ENCODE peak calls at places on chromosomes 13 and 19, in seven cellular contexts. D is psoas muscle; Z is dorsolateral prefrontal cortex; J is fibroblast of lung; S is GM23248; M is CD4-positive, alpha-beta memory T cell; G is right atrium auricular region. U is an unnamed sample.

GRCh38 chr13:100213576-100213975 is 124.7 kb downstream of the PCCA start:
- DNase-seq in D (no peak), Z (no peak), J (peak), S (no peak), M (no peak), G (no peak), U (no peak)

GRCh38 chr19:51311388-51312257 is at the start of gene IGLON5:
- DNase-seq in D (no peak), Z (no peak), J (no peak), S (no peak), M (no peak), G (no peak), U (no peak)

GRCh38 chr19:32265991-32266390 is 79.4 kb upstream of the ZNF507 start:
- DNase-seq in D (no peak), Z (no peak), J (no peak), S (no peak), M (no peak), G (no peak), U (no peak)

GRCh38 chr19:14127929-14128509 is 8.4 kb downstream of the ASF1B start:
- DNase-seq in D (peak), Z (no peak), J (no peak), S (no peak), M (no peak), G (no peak), U (no peak)

GRCh38 chr19:47058621-47059020 is 10.2 kb upstream of the TMEM160 start:
- DNase-seq in D (no peak), Z (no peak), J (no peak), S (no peak), M (no peak), G (no peak), U (no peak)

GRCh38 chr13:32804673-32805260 is 211.5 kb upstream of the KL start:
- DNase-seq in D (no peak), Z (no peak), J (peak), S (peak), M (no peak), G (no peak), U (no peak)

GRCh38 chr19:55452381-55453325 is 8.8 kb downstream of the ISOC2 start:
- DNase-seq in D (peak), Z (peak), J (peak), S (peak), M (peak), G (peak), U (peak)

GRCh38 chr13:19978830-19979437 is 20.4 kb downstream of the ZMYM2 start:
- DNase-seq in D (no peak), Z (no peak), J (no peak), S (no peak), M (no peak), G (no peak), U (no peak)

GRCh38 chr13:78785764-78786163 is 126.8 kb upstream of the OBI1 start:
- DNase-seq in D (no peak), Z (no peak), J (no peak), S (no peak), M (no peak), G (no peak), U (no peak)

GRCh38 chr13:50268500-50268899 is 253.3 kb downstream of the KCNRG start:
- DNase-seq in D (no peak), Z (no peak), J (no peak), S (peak), M (no peak), G (no peak), U (no peak)

GRCh38 chr19:55258476-55258827 is 365 bp downstream of the PPP6R1 start:
- DNase-seq in D (no peak), Z (no peak), J (no peak), S (peak), M (no peak), G (no peak), U (peak)

GRCh38 chr19:55486043-55486970 is 1.3 kb downstream of the NAT14 start:
- DNase-seq in D (no peak), Z (no peak), J (no peak), S (peak), M (no peak), G (no peak), U (no peak)

GRCh38 chr13:112693831-112694497 is 4.1 kb downstream of the ATP11A start:
- DNase-seq in D (no peak), Z (no peak), J (peak), S (peak), M (no peak), G (no peak), U (peak)

GRCh38 chr13:112692104-112692503 is 2.3 kb downstream of the ATP11A start:
- DNase-seq in D (no peak), Z (no peak), J (no peak), S (no peak), M (no peak), G (no peak), U (no peak)

GRCh38 chr13:112690242-112690943 is 555 bp downstream of the ATP11A start:
- DNase-seq in D (peak), Z (no peak), J (peak), S (peak), M (peak), G (no peak), U (peak)

GRCh38 chr13:112689498-112690241 is at the start of gene ATP11A:
- DNase-seq in D (peak), Z (peak), J (peak), S (peak), M (peak), G (peak), U (peak)

GRCh38 chr13:112692586-112692985 is 2.7 kb downstream of the ATP11A start:
- DNase-seq in D (no peak), Z (no peak), J (no peak), S (no peak), M (no peak), G (no peak), U (no peak)
- H3K4me3 ChIP-seq in D (no peak), Z (no peak), J (no peak), S (no peak), M (no peak), G (no peak), U (no peak)

DNA sequence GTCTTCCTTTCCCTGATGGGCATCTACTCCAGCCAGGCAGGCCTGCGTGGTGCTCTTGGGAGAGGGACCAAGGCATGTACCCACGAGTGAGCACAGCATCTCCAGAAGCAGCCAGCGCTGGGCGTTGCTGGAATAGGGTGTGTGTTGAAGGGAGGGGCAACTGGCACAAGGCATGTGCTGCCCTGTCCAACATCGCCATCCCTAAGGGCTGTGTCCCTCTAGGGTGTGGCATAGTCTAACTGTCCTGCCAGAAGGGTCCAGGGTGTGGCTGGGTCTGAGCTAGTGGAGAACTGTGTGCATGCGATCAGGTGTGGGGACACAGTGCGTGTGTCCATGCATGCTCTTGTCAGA is 2.8 kb downstream of the NOTCH3 start:
- DNase-seq in D (no peak), Z (no peak), J (no peak), S (peak), M (no peak), G (no peak), U (no peak)
- H3K27ac ChIP-seq in D (peak), Z (no peak), J (no peak), S (no peak), M (no peak), G (peak), U (no peak)

GRCh38 chr19:10521461-10522216 is 4.4 kb upstream of the S1PR5 start:
- DNase-seq in D (no peak), Z (no peak), J (no peak), S (no peak), M (no peak), G (no peak), U (no peak)
- H3K4me3 ChIP-seq in D (no peak), Z (no peak), J (no peak), S (no peak), M (no peak), G (no peak), U (no peak)

GRCh38 chr19:17753976-17754375 is 2.7 kb downstream of the FCHO1 start:
- DNase-seq in D (no peak), Z (peak), J (no peak), S (no peak), M (no peak), G (no peak), U (no peak)

GRCh38 chr19:17754634-17755532 is 3.6 kb downstream of the FCHO1 start:
- DNase-seq in D (no peak), Z (no peak), J (no peak), S (no peak), M (no peak), G (no peak), U (no peak)

GRCh38 chr19:17755533-17755885 is 4.2 kb downstream of the FCHO1 start:
- DNase-seq in D (no peak), Z (no peak), J (no peak), S (no peak), M (no peak), G (no peak), U (no peak)

GRCh38 chr19:17757125-17757524 is 5.8 kb downstream of the FCHO1 start:
- DNase-seq in D (no peak), Z (peak), J (peak), S (peak), M (no peak), G (no peak), U (peak)

GRCh38 chr19:17755977-17756670 is 4.8 kb downstream of the FCHO1 start:
- DNase-seq in D (no peak), Z (peak), J (peak), S (no peak), M (peak), G (no peak), U (peak)
- H3K27ac ChIP-seq in D (no peak), Z (peak), J (no peak), S (no peak), M (peak), G (no peak), U (no peak)

GRCh38 chr19:17027428-17027816 is 812 bp upstream of the CPAMD8 start:
- DNase-seq in D (no peak), Z (no peak), J (no peak), S (no peak), M (no peak), G (no peak), U (no peak)

GRCh38 chr19:17026041-17026658 is 460 bp downstream of the CPAMD8 start:
- DNase-seq in D (no peak), Z (no peak), J (no peak), S (no peak), M (no peak), G (no peak), U (peak)

GRCh38 chr19:17026706-17027427 is at the start of gene CPAMD8:
- DNase-seq in D (no peak), Z (no peak), J (no peak), S (no peak), M (no peak), G (no peak), U (no peak)

GRCh38 chr19:17023805-17024204 is 2.8 kb downstream of the CPAMD8 start:
- DNase-seq in D (no peak), Z (no peak), J (no peak), S (no peak), M (no peak), G (no peak), U (no peak)

DNA sequence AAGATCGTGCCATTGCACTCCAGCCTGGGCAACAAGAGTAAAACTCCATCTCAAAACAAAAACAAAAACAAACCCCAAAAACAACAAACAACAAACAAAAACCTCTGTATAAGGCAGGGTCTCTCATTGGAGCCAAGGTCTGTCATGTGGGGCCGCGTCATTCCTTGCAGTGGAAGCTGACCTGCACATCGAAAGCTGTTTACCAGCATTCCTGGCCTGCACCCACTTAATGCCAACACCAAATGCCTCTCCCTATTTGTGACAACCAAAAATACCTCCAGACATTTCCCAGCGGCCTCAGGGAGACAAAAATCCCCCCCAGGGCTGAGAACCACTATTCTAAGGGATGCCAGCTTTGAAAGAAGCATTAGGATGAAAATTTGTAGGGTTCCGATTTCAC is 1.2 kb downstream of the CPAMD8 start:
- DNase-seq in D (no peak), Z (no peak), J (no peak), S (no peak), M (no peak), G (no peak), U (no peak)
- H3K4me3 ChIP-seq in D (no peak), Z (no peak), J (no peak), S (no peak), M (no peak), G (no peak), U (peak)

DNA sequence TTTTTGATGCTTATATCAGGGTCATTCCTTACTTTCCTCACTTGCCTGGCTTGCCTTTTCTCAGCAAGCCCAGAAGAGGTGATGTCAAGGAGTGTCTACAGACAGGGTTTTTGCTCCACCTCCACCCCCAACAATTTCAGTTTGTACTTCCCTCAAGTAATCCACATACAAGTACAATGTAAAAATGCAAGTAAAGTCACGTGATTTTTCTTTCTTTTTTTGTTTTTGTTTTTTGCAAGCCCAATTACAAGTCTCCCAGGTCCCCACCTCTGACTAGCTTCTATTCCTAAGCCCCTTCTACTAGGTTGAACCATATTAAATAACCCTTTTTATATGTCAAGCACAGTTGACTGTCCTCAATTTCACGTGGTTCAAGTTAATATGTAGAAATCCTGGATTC is 579.6 kb downstream of the DIAPH3 start:
- DNase-seq in D (no peak), Z (no peak), J (no peak), S (no peak), M (no peak), G (no peak), U (no peak)
- H3K27ac ChIP-seq in D (no peak), Z (no peak), J (no peak), S (no peak), M (no peak), G (no peak), U (no peak)

DNA sequence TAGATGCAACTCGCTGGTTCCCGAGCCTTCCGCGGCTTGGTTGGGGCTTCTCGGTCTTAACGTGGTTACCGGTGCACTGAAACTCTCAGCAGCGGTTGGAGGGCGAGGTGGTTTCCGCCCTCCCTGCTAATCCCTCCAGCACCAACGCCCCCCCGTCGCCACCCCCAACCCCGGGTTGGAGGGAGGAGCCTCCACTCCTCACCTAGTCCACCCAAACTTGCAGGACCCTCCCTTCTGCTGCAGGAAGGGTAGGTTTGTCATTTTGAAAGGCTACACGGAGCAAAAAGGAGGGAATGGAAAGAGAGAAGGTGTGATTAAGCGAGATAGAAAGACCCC is 465.0 kb downstream of the ITGBL1 start:
- DNase-seq in D (no peak), Z (no peak), J (no peak), S (no peak), M (no peak), G (no peak), U (no peak)
- H3K4me3 ChIP-seq in D (no peak), Z (peak), J (no peak), S (no peak), M (no peak), G (no peak), U (no peak)

DNA sequence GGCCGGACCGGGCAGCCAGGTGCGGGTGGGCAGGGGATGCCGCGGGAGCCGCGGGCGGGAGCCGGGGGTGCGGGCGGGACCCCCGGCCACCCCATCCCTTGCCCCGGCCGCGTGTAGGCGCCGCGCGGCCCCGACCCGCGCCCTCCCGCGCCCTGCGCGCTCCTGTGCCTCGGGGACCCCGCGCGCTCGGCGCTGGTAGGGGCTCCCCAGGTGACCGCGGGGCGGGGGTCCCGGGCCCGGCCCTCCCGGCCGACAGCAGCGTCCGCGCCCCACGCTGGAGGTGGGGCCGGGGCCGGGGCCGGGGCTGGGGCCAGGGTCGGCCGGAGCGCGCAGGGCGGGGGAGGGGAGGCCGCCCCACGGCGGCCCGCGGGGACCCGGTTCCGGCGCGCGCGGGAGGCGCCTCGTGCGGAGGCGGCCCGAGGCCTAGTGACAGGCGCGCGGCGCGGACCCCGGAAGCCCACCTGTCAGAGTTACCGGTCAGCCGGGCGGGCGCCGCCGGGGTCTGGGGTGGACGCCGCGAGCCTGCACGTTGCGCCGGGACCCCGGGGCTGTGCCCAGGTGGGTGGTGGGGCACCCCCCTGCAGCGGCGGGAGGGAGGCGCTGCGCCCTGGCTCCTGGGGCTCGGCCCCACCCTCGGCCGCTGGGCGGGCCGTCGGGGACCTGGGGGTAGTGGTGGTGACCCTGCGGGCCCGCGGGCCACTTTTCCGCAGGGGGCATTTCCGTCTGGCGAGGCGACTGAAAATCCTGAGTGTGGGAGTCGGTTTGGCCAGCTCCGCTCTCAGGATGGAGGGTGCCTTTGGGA is 518 bp downstream of the TFDP1 start:
- DNase-seq in D (no peak), Z (no peak), J (no peak), S (peak), M (peak), G (peak), U (peak)
- H3K27ac ChIP-seq in D (no peak), Z (no peak), J (peak), S (no peak), M (no peak), G (no peak), U (no peak)

GRCh38 chr13:97246596-97246995 is 24.5 kb downstream of the MBNL2 start:
- DNase-seq in D (no peak), Z (no peak), J (no peak), S (peak), M (no peak), G (no peak), U (no peak)
- H3K4me3 ChIP-seq in D (peak), Z (no peak), J (peak), S (peak), M (no peak), G (no peak), U (no peak)

U was measured in thyroid gland.